ENCODE peak calls at places on chromosomes 13 and 19, in five cellular contexts. M is RWPE2; F is CD8-positive, alpha-beta T cell; P is heart left ventricle; J is nephron progenitor cell. B is an unnamed sample.

GRCh38 chr19:15893498-15893897 is 4.4 kb downstream of the CYP4F2 start:
- DNase-seq in M (no peak), F (no peak), P (no peak), J (no peak), B (no peak)

GRCh38 chr13:25733061-25733491 is 318.7 kb downstream of the SHISA2 start:
- DNase-seq in M (no peak), F (no peak), P (no peak), J (no peak), B (no peak)

GRCh38 chr19:10110076-10110971 is 1.2 kb upstream of the P2RY11 start:
- DNase-seq in M (no peak), F (no peak), P (no peak), J (no peak), B (no peak)

GRCh38 chr13:25778808-25779207 is 273.0 kb downstream of the SHISA2 start:
- DNase-seq in M (no peak), F (no peak), P (no peak), J (no peak), B (no peak)

GRCh38 chr13:24664726-24665409 is 15.3 kb upstream of the ATP12A start:
- DNase-seq in M (no peak), F (no peak), P (no peak), J (no peak), B (no peak)

GRCh38 chr13:97125051-97125809 is 96.9 kb upstream of the MBNL2 start:
- DNase-seq in M (peak), F (no peak), P (no peak), J (peak), B (no peak)

GRCh38 chr13:76425930-76426329 is 460.3 kb downstream of the KCTD12 start:
- DNase-seq in M (no peak), F (no peak), P (no peak), J (no peak), B (no peak)

GRCh38 chr13:51451134-51451466 is 1.7 kb downstream of the INTS6 start:
- DNase-seq in M (no peak), F (no peak), P (no peak), J (no peak), B (no peak)

GRCh38 chr19:53374743-53375142 is 9.2 kb downstream of the ZNF525 start:
- DNase-seq in M (no peak), F (no peak), P (no peak), J (no peak), B (no peak)

GRCh38 chr19:37975071-37975470 is 68.1 kb downstream of the SIPA1L3 start:
- DNase-seq in M (no peak), F (no peak), P (no peak), J (no peak), B (no peak)

GRCh38 chr13:90492872-90493271 is 854.6 kb upstream of the MIR17HG start:
- DNase-seq in M (no peak), F (no peak), P (no peak), J (no peak), B (no peak)

GRCh38 chr19:1825909-1826556 is 14.0 kb upstream of the ATP8B3 start:
- DNase-seq in M (no peak), F (peak), P (peak), J (peak), B (peak)

GRCh38 chr13:97367427-97367826 is 66.5 kb upstream of the RAP2A start:
- DNase-seq in M (no peak), F (no peak), P (no peak), J (peak), B (no peak)

GRCh38 chr13:59915252-59915651 is 248.5 kb downstream of the DIAPH3 start:
- DNase-seq in M (no peak), F (no peak), P (no peak), J (no peak), B (no peak)

GRCh38 chr19:3575260-3575741 is 2.6 kb downstream of the HMG20B start:
- DNase-seq in M (no peak), F (peak), P (no peak), J (peak), B (no peak)

GRCh38 chr19:46077815-46078167 is 37.0 kb upstream of the IGFL4 start:
- DNase-seq in M (no peak), F (no peak), P (no peak), J (no peak), B (no peak)

GRCh38 chr13:87677334-87678234 is 6.4 kb downstream of the SLITRK5 start:
- DNase-seq in M (no peak), F (no peak), P (no peak), J (peak), B (peak)

GRCh38 chr19:34336781-34337271 is 28.2 kb upstream of the GPI start:
- DNase-seq in M (no peak), F (peak), P (no peak), J (peak), B (peak)

GRCh38 chr19:17997969-17998826 is 9.8 kb upstream of the ARRDC2 start:
- DNase-seq in M (no peak), F (no peak), P (no peak), J (peak), B (no peak)

GRCh38 chr13:73179906-73180305 is 121.1 kb downstream of the KLF5 start:
- DNase-seq in M (no peak), F (no peak), P (no peak), J (no peak), B (no peak)

DNA sequence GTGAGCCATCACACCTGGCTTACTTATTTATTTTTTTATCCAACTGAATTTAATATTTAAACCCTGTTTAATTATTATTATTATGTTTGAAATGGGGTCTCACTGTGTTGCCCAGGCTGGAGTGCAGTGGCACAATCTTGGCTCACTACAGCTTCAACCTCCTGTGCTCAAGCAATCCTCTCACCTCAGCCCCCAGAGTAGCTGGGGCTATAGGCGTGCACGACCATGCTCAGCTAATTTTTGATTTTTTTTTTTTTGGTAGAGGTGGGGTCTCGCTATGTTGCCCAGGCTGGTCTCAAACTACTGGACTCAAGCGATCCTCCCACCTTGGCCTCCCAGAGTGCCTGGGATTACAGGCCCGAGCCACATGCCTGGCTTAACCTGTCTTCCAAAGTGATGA is 32.5 kb downstream of the SPTBN4 start:
- DNase-seq in M (no peak), F (no peak), P (no peak), J (no peak), B (no peak)
- TF ChIP-seq CTCF in M (no peak), F (no peak), P (no peak), J (no peak), B (no peak)

GRCh38 chr19:19368087-19368486 is 37.4 kb upstream of the GATAD2A start:
- DNase-seq in M (no peak), F (no peak), P (no peak), J (no peak), B (no peak)

GRCh38 chr19:19362075-19362474 is 41.4 kb downstream of the MAU2 start:
- DNase-seq in M (no peak), F (no peak), P (no peak), J (no peak), B (no peak)

GRCh38 chr19:19371056-19371455 is 34.4 kb upstream of the GATAD2A start:
- DNase-seq in M (no peak), F (no peak), P (no peak), J (no peak), B (no peak)

GRCh38 chr19:19361075-19361594 is 40.5 kb downstream of the MAU2 start:
- DNase-seq in M (no peak), F (peak), P (peak), J (peak), B (peak)

DNA sequence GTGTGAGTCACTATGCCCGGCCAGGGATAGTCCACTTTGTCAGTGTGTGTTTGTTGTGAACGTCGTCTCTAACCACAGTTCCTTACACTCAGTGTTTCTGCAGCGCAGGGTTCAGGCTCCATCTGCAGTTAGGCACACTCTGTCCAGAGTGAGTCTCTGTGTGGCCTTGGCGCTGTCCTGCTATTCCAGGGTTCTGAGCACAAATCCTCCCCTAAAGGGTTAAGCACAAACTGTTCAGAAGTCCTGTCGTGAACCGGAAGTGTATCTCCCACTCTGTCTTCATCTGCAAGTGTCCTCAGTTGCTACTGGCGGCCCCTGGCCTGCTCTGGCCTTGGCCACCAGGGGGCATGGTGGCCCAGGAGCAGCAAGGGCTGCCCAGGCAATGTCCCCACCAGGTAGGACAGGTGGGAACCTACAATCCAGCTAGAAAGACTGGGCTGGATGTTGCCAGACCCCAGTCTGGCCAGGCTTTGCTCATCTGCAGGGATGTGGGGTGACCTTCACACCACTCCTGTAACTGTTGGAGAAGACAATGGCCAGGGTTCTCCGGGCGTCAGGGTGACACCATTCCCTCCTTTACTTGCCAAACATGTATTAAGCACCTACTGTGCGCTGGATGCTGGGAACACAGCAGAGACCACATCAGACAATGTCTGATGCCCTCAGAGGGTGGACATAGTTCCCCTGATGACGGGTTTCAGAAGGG is 38.6 kb upstream of the GATAD2A start:
- DNase-seq in M (no peak), F (peak), P (peak), J (peak), B (peak)
- TF ChIP-seq CTCF in M (peak), F (peak), P (peak), J (peak), B (peak)

DNA sequence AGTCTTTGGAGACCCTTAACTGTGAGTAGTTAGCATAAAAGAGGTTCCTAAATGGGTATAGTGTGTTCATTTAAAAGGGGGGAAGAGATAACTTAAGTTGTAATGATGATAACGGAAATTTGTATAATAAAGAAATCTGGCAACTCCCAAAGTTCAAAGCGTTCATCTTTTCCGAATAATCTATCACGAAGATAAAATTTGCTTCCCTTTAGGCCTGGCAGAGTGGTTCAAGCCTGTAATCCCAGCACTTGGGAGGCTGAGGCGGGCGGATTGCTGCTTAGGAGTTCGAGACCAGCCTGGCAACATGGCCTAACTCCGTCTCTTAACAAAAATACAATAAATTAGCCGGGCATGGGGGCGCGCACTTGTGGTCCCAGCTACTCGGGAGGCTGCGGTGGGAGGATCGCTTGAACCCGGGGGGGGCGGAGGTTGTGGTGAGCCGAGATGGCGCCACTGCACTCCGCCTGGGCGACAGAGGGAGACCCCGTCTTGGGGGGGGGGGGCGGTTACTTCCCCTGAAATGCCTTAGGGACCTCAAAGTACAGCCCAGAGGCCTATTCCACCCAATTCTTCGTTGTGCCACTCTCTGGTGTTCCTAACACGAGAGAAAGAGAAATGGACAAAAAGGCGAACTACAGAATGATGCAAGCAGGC is 888 bp downstream of the N4BP2L2 start:
- DNase-seq in M (no peak), F (peak), P (peak), J (peak), B (peak)
- TF ChIP-seq CTCF in M (no peak), F (no peak), P (no peak), J (no peak), B (no peak)

DNA sequence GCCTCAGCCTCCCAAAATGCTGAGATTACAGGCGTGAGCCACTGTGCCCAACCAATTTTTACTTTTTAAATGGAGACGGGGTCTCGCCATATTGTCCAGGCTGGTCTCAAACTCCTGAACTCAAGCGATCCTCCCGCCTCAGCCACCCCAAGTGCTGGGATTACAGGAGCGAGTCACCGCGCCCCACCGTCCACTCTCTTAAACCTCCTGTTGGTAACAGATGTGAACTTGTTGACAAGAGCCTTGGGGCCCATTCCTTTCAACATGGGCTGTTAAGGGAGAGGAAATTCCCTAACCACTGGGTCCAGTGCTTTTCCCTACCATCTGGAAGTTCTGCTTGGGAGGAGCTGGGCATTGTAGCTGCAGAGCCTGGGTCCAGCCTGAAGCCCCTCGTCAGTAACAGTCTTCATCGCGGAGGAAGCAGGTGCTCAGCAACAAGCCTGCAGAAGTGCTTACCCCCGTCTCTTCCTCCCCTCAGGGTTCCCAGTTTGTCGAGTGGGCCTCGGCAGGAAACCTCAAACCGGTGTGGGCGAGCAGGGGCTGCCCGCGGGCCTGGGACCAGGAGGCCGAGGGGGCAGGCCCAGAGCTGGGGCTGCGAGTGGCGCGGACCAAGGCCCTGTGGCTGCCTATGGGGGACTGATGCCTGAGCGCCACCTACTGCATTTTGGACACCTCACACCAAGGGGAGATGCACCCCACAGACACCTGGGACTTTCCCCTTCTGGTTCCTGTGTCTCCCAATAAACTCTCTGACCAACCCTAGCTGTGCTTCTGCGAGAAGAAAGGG is 4.0 kb upstream of the FLT3LG start:
- DNase-seq in M (no peak), F (peak), P (no peak), J (no peak), B (no peak)
- TF ChIP-seq CTCF in M (no peak), F (peak), P (no peak), J (no peak), B (no peak)